ENCODE peak calls at places on chromosomes 13 and 19, in five cellular contexts. N, O, C, Q and U are unnamed samples.

GRCh38 chr19:56270676-56271075 is 1.9 kb upstream of the EDDM13 start:
- DNase-seq in N (no peak), O (no peak), C (no peak), Q (no peak), U (no peak)

GRCh38 chr13:113119166-113119821 is 3.3 kb upstream of the F10 start:
- DNase-seq in N (no peak), O (no peak), C (peak; percentile 7), Q (no peak), U (no peak)

GRCh38 chr13:51681037-51681678 is 96.9 kb downstream of the WDFY2 start:
- DNase-seq in N (no peak), O (no peak), C (no peak), Q (no peak), U (no peak)

GRCh38 chr13:33179463-33179862 is 106.1 kb downstream of the STARD13 start:
- DNase-seq in N (no peak), O (no peak), C (no peak), Q (no peak), U (no peak)

GRCh38 chr13:51193387-51193786 is 28.8 kb upstream of the FAM124A start:
- DNase-seq in N (no peak), O (no peak), C (no peak), Q (no peak), U (no peak)

GRCh38 chr19:39818626-39819097 is 15.3 kb downstream of the DYRK1B start:
- DNase-seq in N (no peak), O (no peak), C (no peak), Q (no peak), U (no peak)

GRCh38 chr13:99481357-99481756 is 19.9 kb upstream of the TM9SF2 start:
- DNase-seq in N (no peak), O (no peak), C (no peak), Q (no peak), U (no peak)

GRCh38 chr13:113981611-113982295 is 7.9 kb upstream of the C13orf46 start:
- DNase-seq in N (peak; percentile 9), O (peak; percentile 0), C (no peak), Q (peak; percentile 59), U (no peak)

GRCh38 chr13:88461272-88462009 is 790.3 kb downstream of the SLITRK5 start:
- DNase-seq in N (no peak), O (no peak), C (no peak), Q (no peak), U (no peak)

GRCh38 chr13:49346460-49346859 is 97.4 kb downstream of the CAB39L start:
- DNase-seq in N (no peak), O (no peak), C (no peak), Q (no peak), U (no peak)

GRCh38 chr13:40974460-40975407 is 44.4 kb downstream of the ELF1 start:
- DNase-seq in N (no peak), O (no peak), C (no peak), Q (no peak), U (no peak)

GRCh38 chr13:95697052-95697680 is 20.2 kb downstream of the DNAJC3 start:
- DNase-seq in N (no peak), O (no peak), C (no peak), Q (no peak), U (no peak)

GRCh38 chr13:40662866-40663265 is 3.6 kb downstream of the FOXO1 start:
- DNase-seq in N (no peak), O (no peak), C (no peak), Q (no peak), U (no peak)

GRCh38 chr13:101018720-101019119 is 344.1 kb upstream of the TMTC4 start:
- DNase-seq in N (no peak), O (no peak), C (no peak), Q (no peak), U (no peak)

GRCh38 chr19:12766051-12766521 is 9.3 kb downstream of the HOOK2 start:
- DNase-seq in N (peak; percentile 74), O (no peak), C (peak; percentile 93), Q (peak; percentile 86), U (peak; percentile 86)

GRCh38 chr19:45691516-45692186 is at the start of gene SNRPD2:
- DNase-seq in N (peak; percentile 93), O (peak; percentile 82), C (peak; percentile 94), Q (peak; percentile 96), U (peak; percentile 94)

GRCh38 chr13:21443171-21443570 is 15.9 kb downstream of the ZDHHC20 start:
- DNase-seq in N (no peak), O (no peak), C (no peak), Q (no peak), U (no peak)

DNA sequence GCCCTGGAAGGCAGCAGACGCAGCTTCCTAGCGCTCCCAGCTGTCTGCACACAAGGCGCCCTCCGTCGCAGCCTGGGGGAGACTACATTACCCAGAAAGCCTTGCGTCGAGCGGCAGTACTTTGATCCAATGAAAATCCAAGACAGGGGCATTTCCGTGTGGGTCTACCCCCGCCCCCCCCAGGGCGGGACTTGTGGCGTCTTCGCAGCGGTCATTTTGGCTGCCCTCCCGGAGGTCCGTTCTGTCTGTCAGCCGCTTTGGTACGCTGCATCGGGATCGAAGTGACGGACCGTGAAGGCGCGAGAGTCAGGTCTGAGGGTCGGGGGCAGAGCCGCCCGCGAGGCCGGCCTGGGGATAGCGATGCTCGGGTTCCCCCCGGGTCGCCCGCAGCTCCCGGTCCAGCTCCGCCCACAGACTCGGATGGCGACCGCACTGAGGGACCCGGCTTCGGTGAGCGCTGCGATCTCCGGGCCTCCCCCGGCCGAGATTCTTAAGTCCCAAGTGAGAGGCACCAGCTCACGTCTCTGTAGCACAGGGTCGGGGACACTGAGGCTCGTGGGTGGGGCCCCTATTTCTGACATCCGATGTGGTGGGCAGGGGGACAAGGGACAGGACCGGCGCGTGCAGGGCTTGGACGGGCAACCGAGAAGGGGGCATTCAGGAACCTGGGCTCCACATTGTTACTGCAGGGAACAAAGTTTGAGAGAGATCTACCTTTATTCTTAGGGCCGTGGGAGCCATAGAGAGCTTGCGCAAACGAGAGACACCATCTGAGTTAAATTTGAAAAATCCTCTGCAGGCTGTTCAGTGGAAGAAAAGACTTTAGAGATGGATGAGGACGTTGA is at the start of gene ZNF211:
- DNase-seq in N (peak; percentile 91), O (peak; percentile 64), C (peak; percentile 92), Q (peak; percentile 94), U (peak; percentile 95)
- H3K27ac ChIP-seq in N (peak within 1 kb of the TSS; percentile 82), O (no peak within 1 kb of the TSS), C (peak within 1 kb of the TSS; percentile 87), Q (peak within 1 kb of the TSS; percentile 71), U (peak within 1 kb of the TSS; percentile 83)

DNA sequence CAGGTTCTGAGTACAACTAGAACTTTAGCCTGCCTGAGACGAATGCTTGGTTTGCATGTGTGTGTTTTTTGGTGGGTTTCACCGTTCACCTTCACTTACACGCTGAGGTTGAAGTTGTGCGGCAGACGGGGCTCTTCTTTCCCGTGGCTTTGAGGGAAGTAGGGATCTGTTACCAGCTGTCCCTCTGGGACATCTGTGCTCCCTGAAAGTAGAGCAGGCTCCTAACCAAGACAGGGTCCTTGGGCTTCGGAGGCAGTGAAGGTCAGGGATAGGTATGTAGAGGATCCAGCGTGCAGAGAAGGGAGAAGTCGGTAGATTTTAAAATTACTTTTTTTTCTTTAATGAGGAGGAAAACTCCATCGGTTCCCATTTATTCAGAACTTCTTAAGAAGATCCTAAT is 48.7 kb downstream of the ZNF536 start:
- DNase-seq in N (no peak), O (no peak), C (no peak), Q (no peak), U (no peak)
- H3K4me3 ChIP-seq in N (no peak overlapping the region), O (no peak overlapping the region), C (no peak overlapping the region), Q (no peak overlapping the region), U (no peak overlapping the region)

GRCh38 chr19:16496613-16496983 is 404 bp downstream of the C19orf44 start:
- DNase-seq in N (peak; percentile 54), O (peak; percentile 20), C (peak; percentile 31), Q (peak; percentile 75), U (peak; percentile 70)

GRCh38 chr19:16497837-16498236 is 1.6 kb downstream of the C19orf44 start:
- DNase-seq in N (no peak), O (no peak), C (no peak), Q (no peak), U (no peak)

GRCh38 chr19:16495982-16496612 is at the start of the genes C19orf44 and CALR3:
- DNase-seq in N (peak; percentile 99), O (peak; percentile 97), C (peak; percentile 99), Q (peak; percentile 99), U (peak; percentile 99)

DNA sequence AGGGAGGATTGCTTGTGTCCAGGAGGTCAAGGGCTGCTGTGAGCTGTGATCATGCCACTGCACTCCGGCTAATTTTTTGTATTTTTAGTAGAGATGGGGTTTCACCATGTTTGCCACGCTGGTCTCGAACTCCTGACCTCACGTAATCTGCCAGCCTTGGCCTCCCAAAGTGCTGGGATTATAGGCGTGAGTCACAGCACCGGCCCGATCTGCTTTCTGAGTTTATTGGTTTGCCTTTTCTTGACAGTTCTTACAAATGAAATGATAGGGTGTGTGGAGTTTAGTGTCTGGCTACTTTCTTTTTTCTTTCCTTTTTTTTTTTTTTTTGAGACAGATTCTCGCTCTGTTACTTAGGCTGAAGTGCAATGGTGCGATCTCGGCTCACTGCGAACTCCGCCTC is 848 bp downstream of the C19orf44 start:
- DNase-seq in N (no peak), O (no peak), C (no peak), Q (no peak), U (no peak)
- H3K27ac ChIP-seq in N (peak overlapping the region; percentile 84), O (peak overlapping the region; percentile 54), C (peak overlapping the region; percentile 86), Q (peak overlapping the region; percentile 71), U (peak overlapping the region; percentile 86)

DNA sequence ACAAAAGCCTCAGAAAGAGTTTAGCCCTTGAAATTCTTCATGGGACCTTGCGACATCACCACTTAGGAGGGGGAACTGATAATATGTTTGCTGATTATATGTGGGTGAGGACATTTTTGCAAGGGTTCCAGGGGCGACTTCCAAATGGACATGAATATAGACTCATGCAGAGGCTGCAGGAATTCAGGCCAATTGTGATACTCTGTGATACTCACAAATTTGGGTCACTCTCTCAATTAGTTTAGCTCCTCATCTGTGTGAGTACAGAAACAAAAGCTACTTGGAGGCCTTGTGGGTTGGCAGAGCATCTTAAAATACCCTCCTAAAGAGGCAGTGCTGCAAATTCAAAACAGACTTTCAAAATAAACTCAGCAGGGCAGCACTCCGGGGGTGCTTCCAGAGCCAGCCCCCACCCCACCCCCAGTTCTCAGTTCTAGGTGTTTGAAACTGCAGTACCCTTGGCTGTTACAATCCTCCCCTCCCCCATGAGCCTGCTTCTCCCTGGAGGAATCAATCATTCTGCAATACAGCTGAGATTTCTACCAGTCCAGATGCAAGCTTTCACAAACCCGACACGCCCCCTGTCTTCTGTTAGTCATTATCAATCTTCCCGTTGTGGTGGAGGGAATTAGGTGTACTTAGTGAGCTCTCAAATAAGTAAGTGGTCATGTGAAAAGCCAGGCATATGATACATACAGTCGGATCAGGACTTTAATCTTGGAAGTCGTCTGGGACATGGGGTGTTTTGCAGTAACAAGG is 96.9 kb upstream of the MBNL2 start:
- DNase-seq in N (peak; percentile 54), O (no peak), C (no peak), Q (no peak), U (no peak)
- H3K4me3 ChIP-seq in N (no peak overlapping the region), O (no peak overlapping the region), C (no peak overlapping the region), Q (no peak overlapping the region), U (no peak overlapping the region)

GRCh38 chr13:98471895-98472294 is 105.0 kb downstream of the STK24 start:
- DNase-seq in N (no peak), O (no peak), C (peak; percentile 66), Q (peak; percentile 43), U (no peak)
- H3K27ac ChIP-seq in N (no peak overlapping the region), O (no peak overlapping the region), C (peak overlapping the region; percentile 47), Q (no peak overlapping the region), U (peak overlapping the region; percentile 82)

GRCh38 chr19:1860133-1860775 is 3.1 kb downstream of the KLF16 start:
- DNase-seq in N (peak; percentile 74), O (no peak), C (no peak), Q (no peak), U (no peak)
- H3K4me3 ChIP-seq in N (no peak overlapping the region), O (no peak overlapping the region), C (no peak overlapping the region), Q (no peak overlapping the region), U (no peak overlapping the region)